ENCODE peak calls at places on chromosomes 11 and 22, in seven cellular contexts. N, B, E, U, X, R and J are unnamed samples.

GRCh38 chr11:86688398-86689179 is 16.2 kb upstream of the ME3 start:
- DNase-seq in X (no peak), N (no peak), R (no peak), U (no peak), B (no peak), E (no peak), J (no peak)

GRCh38 chr11:61764606-61765260 is 12.3 kb downstream of the MYRF start:
- DNase-seq in X (no peak), N (no peak), E (no peak), B (no peak), R (no peak), U (peak; percentile 66), J (no peak)

GRCh38 chr11:33542921-33543320 is 157.7 kb downstream of the C11orf91 start:
- DNase-seq in B (peak; percentile 43), R (peak; percentile 48), U (peak; percentile 77), X (peak; percentile 34), E (peak; percentile 44), N (peak; percentile 22), J (no peak)

GRCh38 chr11:28713850-28714249 is 605.7 kb downstream of the METTL15 start:
- DNase-seq in B (no peak), U (no peak), E (no peak), X (no peak), N (no peak), R (no peak), J (no peak)

GRCh38 chr11:129286813-129287212 is 88.8 kb upstream of the BARX2 start:
- DNase-seq in R (no peak), U (no peak), N (no peak), X (no peak), E (no peak), B (no peak), J (no peak)

GRCh38 chr22:35688913-35689675 is 28.6 kb upstream of the APOL5 start:
- DNase-seq in U (no peak), N (no peak), E (no peak), B (no peak), X (no peak), R (no peak), J (no peak)

GRCh38 chr11:65791719-65792213 is 4.9 kb downstream of the OVOL1 start:
- DNase-seq in X (peak; percentile 81), N (no peak), B (no peak), E (peak; percentile 87), R (peak; percentile 80), U (no peak), J (peak; percentile 81)

GRCh38 chr22:45878901-45879551 is 97.9 kb downstream of the WNT7B start:
- DNase-seq in E (no peak), B (no peak), N (no peak), X (no peak), U (no peak), R (no peak), J (peak; percentile 65)

GRCh38 chr22:22746963-22747933 is 102.8 kb downstream of the GGTLC2 start:
- DNase-seq in N (no peak), U (peak; percentile 13), B (no peak), E (peak; percentile 16), X (no peak), R (no peak), J (no peak)

GRCh38 chr22:40067639-40068038 is 72.9 kb downstream of the FAM83F start:
- DNase-seq in N (no peak), X (no peak), U (no peak), R (no peak), B (no peak), E (no peak), J (no peak)

GRCh38 chr11:8342821-8343681 is 79.4 kb upstream of the LMO1 start:
- DNase-seq in R (no peak), N (no peak), X (no peak), U (no peak), B (no peak), E (no peak), J (no peak)

GRCh38 chr11:119894916-119895315 is 165.9 kb upstream of the NECTIN1 start:
- DNase-seq in U (no peak), R (no peak), N (no peak), X (no peak), E (no peak), B (no peak), J (no peak)

GRCh38 chr11:73204711-73205121 is 13.4 kb upstream of the P2RY2 start:
- DNase-seq in U (no peak), R (peak; percentile 97), B (no peak), X (no peak), N (no peak), E (peak; percentile 41), J (peak; percentile 77)

GRCh38 chr22:21070690-21071615 is 25.2 kb downstream of the LRRC74B start:
- DNase-seq in X (no peak), B (no peak), R (no peak), N (no peak), U (no peak), E (no peak), J (no peak)

GRCh38 chr22:29639096-29639495 is 35.7 kb downstream of the NF2 start:
- DNase-seq in X (no peak), R (no peak), N (no peak), E (no peak), U (no peak), B (no peak), J (no peak)

GRCh38 chr11:72773291-72773690 is 20.6 kb downstream of the STARD10 start:
- DNase-seq in R (no peak), U (no peak), X (no peak), B (no peak), E (no peak), N (no peak), J (no peak)

GRCh38 chr22:28464179-28464578 is 215.5 kb downstream of the TTC28 start:
- DNase-seq in X (no peak), E (no peak), R (no peak), N (no peak), B (no peak), U (no peak), J (no peak)

GRCh38 chr11:9210922-9211320 is 54.2 kb downstream of the DENND5A start:
- DNase-seq in N (no peak), R (no peak), B (no peak), E (no peak), U (no peak), X (no peak), J (no peak)

GRCh38 chr22:36762687-36763260 is 13.1 kb downstream of the IFT27 start:
- DNase-seq in N (no peak), U (no peak), X (no peak), R (no peak), B (no peak), E (peak; percentile 53), J (peak; percentile 45)

GRCh38 chr22:31895317-31896133 is 48.8 kb upstream of the YWHAH start:
- DNase-seq in X (no peak), B (no peak), U (no peak), N (no peak), R (no peak), E (no peak), J (no peak)

GRCh38 chr22:37231406-37232139 is 12.5 kb downstream of the RAC2 start:
- DNase-seq in U (no peak), X (no peak), B (no peak), N (no peak), E (peak; percentile 7), R (no peak), J (no peak)

GRCh38 chr11:63908631-63909491 is 8.1 kb downstream of the RCOR2 start:
- DNase-seq in B (no peak), U (no peak), X (no peak), E (no peak), N (no peak), R (no peak), J (no peak)

GRCh38 chr11:91947215-91947614 is 277.4 kb upstream of the FAT3 start:
- DNase-seq in B (no peak), R (no peak), N (no peak), X (no peak), E (no peak), U (no peak), J (no peak)

GRCh38 chr11:96162816-96163499 is 180.0 kb downstream of the MAML2 start:
- DNase-seq in U (no peak), R (no peak), E (no peak), X (no peak), N (no peak), B (no peak), J (no peak)
- TF ChIP-seq POLR2AphosphoS5 in U (no peak), R (no peak), E (peak; percentile 43), X (no peak), N (no peak), B (no peak), J (no peak)

GRCh38 chr11:77159219-77159936 is 31.3 kb downstream of the MYO7A start:
- DNase-seq in E (no peak), R (no peak), B (no peak), N (no peak), U (no peak), X (no peak), J (no peak)
- TF ChIP-seq POLR2AphosphoS5 in E (no peak), R (no peak), B (no peak), N (no peak), U (no peak), X (no peak), J (no peak)

DNA sequence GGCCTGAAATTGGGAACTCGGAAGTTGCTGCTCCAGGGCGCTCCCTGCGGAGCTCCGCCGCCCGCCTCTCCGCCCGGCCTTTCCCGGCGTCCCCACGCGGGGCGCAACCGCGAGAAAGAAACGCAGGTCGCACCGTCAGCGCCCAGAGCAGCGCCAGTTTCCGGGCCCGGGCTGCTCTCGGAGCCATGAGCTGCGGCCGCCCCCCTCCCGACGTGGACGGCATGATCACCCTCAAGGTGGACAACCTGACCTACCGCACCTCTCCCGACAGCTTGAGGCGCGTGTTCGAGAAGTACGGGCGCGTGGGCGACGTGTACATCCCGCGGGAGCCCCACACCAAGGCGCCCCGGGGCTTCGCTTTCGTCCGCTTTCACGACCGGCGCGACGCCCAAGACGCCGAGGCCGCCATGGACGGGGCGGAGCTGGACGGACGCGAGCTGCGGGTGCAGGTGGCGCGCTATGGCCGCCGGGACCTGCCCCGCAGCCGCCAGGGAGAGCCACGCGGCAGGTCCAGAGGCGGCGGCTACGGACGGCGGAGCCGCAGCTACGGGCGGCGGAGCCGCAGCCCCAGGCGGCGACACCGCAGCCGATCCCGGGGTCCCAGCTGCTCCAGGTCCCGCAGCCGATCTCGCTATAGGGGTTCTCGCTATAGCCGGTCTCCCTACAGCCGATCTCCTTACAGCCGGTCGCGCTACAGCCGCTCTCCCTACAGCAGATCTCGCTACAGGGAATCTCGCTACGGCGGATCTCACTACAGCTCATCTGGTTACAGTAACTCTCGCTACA is 516 bp downstream of the SRSF8 start:
- DNase-seq in U (peak; percentile 86), B (peak; percentile 36), E (peak; percentile 85), N (no peak), R (peak; percentile 79), X (peak; percentile 30), J (peak; percentile 91)
- TF ChIP-seq POLR2AphosphoS5 in U (peak; percentile 69), B (peak; percentile 55), E (peak; percentile 79), N (no peak), R (peak; percentile 81), X (no peak), J (peak; percentile 48)

GRCh38 chr11:695606-696381 is at the start of gene TMEM80:
- DNase-seq in U (peak; percentile 100), N (peak; percentile 96), R (peak; percentile 99), X (peak; percentile 73), B (peak; percentile 88), E (peak; percentile 99), J (peak; percentile 100)

GRCh38 chr11:698493-699115 is 3.0 kb downstream of the TMEM80 start:
- DNase-seq in X (no peak), B (no peak), U (no peak), R (no peak), N (no peak), E (no peak), J (no peak)

GRCh38 chr11:697811-698311 is 2.2 kb downstream of the TMEM80 start:
- DNase-seq in B (no peak), R (peak; percentile 50), E (no peak), X (no peak), N (no peak), U (no peak), J (no peak)

GRCh38 chr11:695332-695605 is 247 bp upstream of the DEAF1 start:
- DNase-seq in E (no peak), R (no peak), B (no peak), X (no peak), U (no peak), N (no peak), J (no peak)

GRCh38 chr11:697028-697491 is 1.4 kb downstream of the TMEM80 start:
- DNase-seq in B (no peak), X (no peak), E (no peak), U (no peak), R (peak; percentile 47), N (no peak), J (no peak)
- TF ChIP-seq POLR2AphosphoS5 in B (no peak), X (no peak), E (peak; percentile 64), U (no peak), R (no peak), N (no peak), J (peak; percentile 36)